ENCODE peak calls at places on chromosome 5, in six cellular contexts. X is foreskin keratinocyte; M is sciatic nerve; K is heart right ventricle; N is activated naive CD4-positive, alpha-beta T cell treated with anti-CD3 and anti-CD28 coated beads, Interleukin-2, amount 50 U/mL, for 72 hours; I is activated T-cell treated with anti-CD3 and anti-CD28 coated beads, Interleukin-2, amount 50 U/mL, for 72 hours. W is an unnamed sample.

GRCh38 chr5:936149-937144 is 43.8 kb downstream of the TRIP13 start:
- ATAC-seq in I (no peak), K (no peak), X (no peak), N (no peak), M (no peak), W (no peak)

GRCh38 chr5:72394688-72395087 is 74.5 kb downstream of the PTCD2 start:
- ATAC-seq in N (no peak), I (no peak), K (no peak), X (no peak), M (no peak), W (no peak)

GRCh38 chr5:132182366-132183040 is 45.1 kb downstream of the P4HA2 start:
- ATAC-seq in I (no peak), X (peak), M (peak), N (no peak), K (no peak), W (peak)

GRCh38 chr5:131773805-131774204 is 23.0 kb downstream of the FNIP1 start:
- ATAC-seq in M (no peak), K (no peak), I (no peak), N (no peak), X (peak), W (no peak)

GRCh38 chr5:3210531-3210930 is 385.1 kb upstream of the IRX1 start:
- ATAC-seq in K (no peak), X (no peak), N (no peak), M (no peak), I (no peak), W (no peak)

GRCh38 chr5:170854550-170854949 is 7.3 kb upstream of the RANBP17 start:
- ATAC-seq in I (no peak), N (no peak), M (no peak), K (no peak), X (no peak), W (no peak)

GRCh38 chr5:108115673-108116072 is 266.2 kb downstream of the FBXL17 start:
- ATAC-seq in X (no peak), N (no peak), I (no peak), M (no peak), K (no peak), W (no peak)

GRCh38 chr5:148011407-148012124 is 52.2 kb upstream of the SPINK5 start:
- ATAC-seq in I (no peak), M (no peak), K (no peak), N (no peak), X (peak), W (no peak)

GRCh38 chr5:136776022-136776927 is 410.9 kb upstream of the TRPC7 start:
- ATAC-seq in I (no peak), M (no peak), X (no peak), N (no peak), K (no peak), W (no peak)

GRCh38 chr5:75058986-75059508 is 6.7 kb upstream of the GCNT4 start:
- ATAC-seq in K (no peak), N (peak), M (no peak), I (peak), X (no peak), W (no peak)

GRCh38 chr5:143147918-143148317 is 255.6 kb downstream of the NR3C1 start:
- ATAC-seq in X (no peak), K (no peak), N (no peak), M (peak), I (no peak), W (peak)

GRCh38 chr5:8954801-8955200 is 591.1 kb downstream of the SEMA5A start:
- ATAC-seq in M (no peak), N (no peak), I (no peak), K (no peak), X (no peak), W (no peak)

GRCh38 chr5:32330126-32330971 is 17.6 kb upstream of the MTMR12 start:
- ATAC-seq in M (peak), X (peak), K (peak), N (no peak), I (no peak), W (no peak)

GRCh38 chr5:74542477-74542876 is 98.1 kb downstream of the ENC1 start:
- ATAC-seq in K (no peak), M (no peak), X (peak), I (no peak), N (no peak), W (no peak)

GRCh38 chr5:179343902-179344300 is 1.4 kb downstream of the ADAMTS2 start:
- ATAC-seq in N (peak), I (peak), K (peak), X (no peak), M (peak), W (peak)